ENCODE peak calls at places on chromosomes 16 and 17, in four cellular contexts. X is SK-N-SH, M is HAP-1, I is ovary. O is an unnamed sample.

GRCh38 chr16:50284131-50284911 is 18.0 kb downstream of the ADCY7 start:
- DNase-seq in M (no peak), X (peak; percentile 82), I (no peak), O (no peak)

GRCh38 chr17:29577778-29578211 is 9.3 kb downstream of the TP53I13 start:
- DNase-seq in X (no peak), I (peak; percentile 41), M (no peak), O (peak; percentile 58)

GRCh38 chr17:69908599-69909368 is 166.2 kb upstream of the KCNJ16 start:
- DNase-seq in X (no peak), I (no peak), M (no peak), O (no peak)

GRCh38 chr17:51118330-51119195 is 2.1 kb downstream of the SPAG9 start:
- DNase-seq in I (no peak), X (peak; percentile 25), M (no peak), O (no peak)

GRCh38 chr16:11916524-11917285 is 949 bp upstream of the GSPT1 start:
- DNase-seq in I (no peak), X (no peak), M (no peak), O (peak; percentile 29)

GRCh38 chr17:27860971-27861669 is 32.0 kb downstream of the LYRM9 start:
- DNase-seq in I (no peak), M (no peak), X (no peak), O (no peak)

GRCh38 chr16:17768257-17768656 is 297.5 kb upstream of the XYLT1 start:
- DNase-seq in X (no peak), I (no peak), M (no peak), O (no peak)

GRCh38 chr17:78226752-78227454 is 4.5 kb upstream of the TMEM235 start:
- DNase-seq in M (no peak), X (no peak), I (no peak), O (peak; percentile 68)

GRCh38 chr17:68035131-68035522 is 408 bp upstream of the KPNA2 start:
- DNase-seq in I (peak; percentile 88), X (no peak), M (peak; percentile 93), O (no peak)

GRCh38 chr16:67174706-67175231 is 4.4 kb downstream of the NOL3 start:
- DNase-seq in M (no peak), X (peak; percentile 46), I (peak; percentile 32), O (peak; percentile 68)

GRCh38 chr16:67170168-67170947 is at the start of gene NOL3:
- DNase-seq in M (peak; percentile 93), X (peak; percentile 93), I (peak; percentile 88), O (peak; percentile 96)

GRCh38 chr16:67170948-67171649 is 761 bp downstream of the NOL3 start:
- DNase-seq in I (no peak), X (no peak), M (no peak), O (no peak)

GRCh38 chr16:67173808-67174705 is 3.7 kb downstream of the NOL3 start:
- DNase-seq in X (peak; percentile 90), M (peak; percentile 64), I (peak; percentile 73), O (peak; percentile 92)

GRCh38 chr16:67173323-67173722 is 3.0 kb downstream of the NOL3 start:
- DNase-seq in M (no peak), X (no peak), I (no peak), O (no peak)
- H3K4me3 ChIP-seq in M (peak overlapping the region; percentile 34), X (peak overlapping the region; percentile 60), I (no peak overlapping the region), O (peak overlapping the region; percentile 44)

DNA sequence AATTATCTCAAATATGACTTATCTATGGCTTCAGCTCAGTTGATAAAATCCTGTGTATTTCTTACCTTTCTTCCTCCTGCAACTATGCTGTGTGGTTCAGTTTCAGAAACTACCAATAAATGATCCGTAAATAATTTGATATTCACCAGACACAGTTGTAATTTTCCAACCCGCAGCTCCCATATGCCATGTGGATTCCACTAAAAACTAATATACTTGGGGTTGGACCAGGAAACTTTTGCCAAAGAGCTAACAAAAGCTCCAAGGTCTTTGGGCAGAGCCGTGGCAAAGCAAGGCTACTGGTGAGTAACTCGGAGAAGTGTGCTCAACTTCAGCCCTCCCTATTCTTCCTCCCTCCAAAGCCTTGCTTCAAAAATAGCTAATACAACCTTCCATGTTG is 2.3 kb upstream of the CHST6 start:
- DNase-seq in X (no peak), M (no peak), I (no peak), O (no peak)
- H3K27me3 ChIP-seq in X (no peaks in the 10 kb centered on the region), M (no peaks in the 10 kb centered on the region), I (no peaks in the 10 kb centered on the region), O (peaks cover 7% of the 10 kb centered on the region)

DNA sequence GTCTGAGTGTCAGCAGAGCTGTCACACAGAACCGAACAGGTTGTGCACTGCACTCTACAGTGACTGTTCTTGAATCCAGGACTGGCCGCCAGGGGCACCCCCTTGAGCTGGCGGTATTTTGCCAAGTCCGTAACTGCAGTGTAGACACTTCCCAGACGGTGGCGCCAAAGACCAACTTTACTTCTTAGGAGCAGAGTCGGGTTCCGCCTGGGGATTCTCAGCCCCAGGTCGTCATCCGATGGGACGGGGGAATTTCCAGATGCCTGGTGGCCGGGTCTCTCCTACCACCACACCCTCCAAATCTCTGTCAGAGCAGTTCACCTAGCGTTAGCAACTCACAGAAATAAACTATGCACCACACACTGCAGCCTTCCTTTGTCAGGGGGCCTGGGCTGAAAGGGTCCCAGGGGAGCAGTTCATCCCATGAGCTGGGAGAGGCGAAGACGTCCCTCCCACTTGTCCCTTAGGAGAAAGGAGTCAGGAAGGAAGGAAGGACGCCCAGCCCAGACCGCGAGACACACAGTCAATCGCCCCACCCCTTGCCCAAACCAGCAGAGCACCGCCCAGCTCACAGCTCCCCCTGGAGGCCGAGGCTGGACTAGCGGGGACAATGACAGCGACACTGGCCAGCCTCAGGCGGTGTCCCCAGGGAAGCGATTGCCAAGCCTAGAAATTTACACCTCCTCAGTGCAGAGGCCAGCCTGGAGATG is 7.4 kb upstream of the RIPOR1 start:
- DNase-seq in M (peak; percentile 94), I (peak; percentile 90), X (peak; percentile 89), O (peak; percentile 94)
- H3K4me3 ChIP-seq in M (peak overlapping the region; percentile 28), I (peak overlapping the region; percentile 42), X (peak overlapping the region; percentile 73), O (peak overlapping the region; percentile 46)

GRCh38 chr16:4474192-4474961 is at the start of gene NMRAL1:
- DNase-seq in X (peak; percentile 96), I (peak; percentile 93), M (peak; percentile 93), O (peak; percentile 97)

GRCh38 chr16:4467916-4468315 is 6.5 kb downstream of the NMRAL1 start:
- DNase-seq in I (no peak), X (no peak), M (no peak), O (no peak)

GRCh38 chr16:4472880-4473279 is 1.5 kb downstream of the NMRAL1 start:
- DNase-seq in I (no peak), X (no peak), M (no peak), O (no peak)

GRCh38 chr16:4468972-4469371 is 5.5 kb downstream of the NMRAL1 start:
- DNase-seq in M (no peak), I (no peak), X (no peak), O (no peak)

DNA sequence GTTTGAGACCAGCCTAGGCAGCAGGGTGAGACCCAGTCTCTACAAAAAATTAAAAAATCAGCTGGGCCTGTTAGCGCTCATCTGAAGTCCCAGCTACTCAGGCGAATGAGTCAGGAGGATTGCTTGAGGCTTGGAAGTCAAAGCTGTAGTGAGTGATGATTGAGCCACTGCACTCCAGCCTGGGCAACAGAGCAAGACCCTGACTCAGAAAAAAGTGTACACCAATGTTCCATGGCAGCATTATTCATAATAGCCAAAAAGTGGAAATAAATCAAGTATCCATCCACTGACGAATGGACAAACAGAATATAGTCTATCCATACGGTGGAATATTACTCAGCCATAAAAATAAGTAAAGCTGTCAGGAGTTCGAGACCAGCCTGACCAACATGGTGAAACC is 2.6 kb downstream of the NMRAL1 start:
- DNase-seq in I (no peak), M (no peak), X (no peak), O (no peak)
- H3K27me3 ChIP-seq in I (no peaks in the 10 kb centered on the region), M (no peaks in the 10 kb centered on the region), X (no peaks in the 10 kb centered on the region), O (peaks cover 5% of the 10 kb centered on the region)

GRCh38 chr17:7023576-7024401 is 939 bp downstream of the BCL6B start:
- DNase-seq in I (peak; percentile 75), X (peak; percentile 95), M (no peak), O (peak; percentile 99)
- H3K4me3 ChIP-seq in I (no peak overlapping the region), X (no peak overlapping the region), M (no peak overlapping the region), O (peak overlapping the region; percentile 74)

DNA sequence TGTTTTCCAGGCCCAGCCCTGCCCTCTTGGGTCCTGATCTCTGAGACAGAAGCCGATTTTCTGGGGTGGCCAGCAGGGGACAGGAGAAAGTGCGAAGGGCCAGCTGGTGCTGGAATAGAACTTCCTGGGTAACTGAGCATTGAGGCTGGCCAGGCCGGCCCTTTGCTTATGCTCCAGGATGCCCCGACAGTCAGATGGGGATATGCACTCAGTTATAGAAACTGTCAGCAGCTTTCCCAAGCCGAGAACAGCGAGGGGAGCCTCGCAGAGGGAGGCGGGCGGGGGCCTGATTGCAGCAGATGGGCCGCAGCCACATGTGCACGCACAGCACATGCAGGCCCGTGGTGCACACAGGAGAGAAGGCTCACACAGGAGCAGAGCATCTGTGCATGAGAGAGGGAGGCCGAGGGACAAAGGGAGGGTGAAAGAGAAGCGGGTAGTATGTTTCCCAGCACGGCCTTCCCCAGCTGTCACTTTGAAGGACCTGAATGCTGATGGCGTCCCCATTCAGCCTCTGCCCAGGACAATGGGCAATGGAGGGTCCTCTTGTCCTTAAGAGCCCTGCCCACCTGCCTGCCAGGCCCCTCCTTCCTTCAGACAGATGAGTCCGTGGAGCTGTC is 565 bp downstream of the BTBD17 start:
- DNase-seq in I (no peak), X (no peak), M (no peak), O (no peak)
- H3K27me3 ChIP-seq in I (no peaks in the 10 kb centered on the region), X (no peaks in the 10 kb centered on the region), M (peaks cover 18% of the 10 kb centered on the region), O (peaks cover 7% of the 10 kb centered on the region)

GRCh38 chr17:77128895-77129567 is 11.7 kb upstream of the SEC14L1 start:
- DNase-seq in I (no peak), X (no peak), M (no peak), O (no peak)
- H3K4me3 ChIP-seq in I (no peak overlapping the region), X (no peak overlapping the region), M (no peak overlapping the region), O (no peak overlapping the region)

GRCh38 chr16:978403-978802 is 3.2 kb upstream of the SOX8 start:
- DNase-seq in X (peak; percentile 33), M (no peak), I (no peak), O (no peak)

GRCh38 chr16:980595-980854 is 1.0 kb upstream of the SOX8 start:
- DNase-seq in X (peak; percentile 37), M (no peak), I (no peak), O (no peak)

GRCh38 chr16:981695-982151 is at the start of gene SOX8:
- DNase-seq in X (peak; percentile 51), M (peak; percentile 46), I (no peak), O (no peak)

GRCh38 chr16:979106-979505 is 2.5 kb upstream of the SOX8 start:
- DNase-seq in X (no peak), M (no peak), I (no peak), O (no peak)

DNA sequence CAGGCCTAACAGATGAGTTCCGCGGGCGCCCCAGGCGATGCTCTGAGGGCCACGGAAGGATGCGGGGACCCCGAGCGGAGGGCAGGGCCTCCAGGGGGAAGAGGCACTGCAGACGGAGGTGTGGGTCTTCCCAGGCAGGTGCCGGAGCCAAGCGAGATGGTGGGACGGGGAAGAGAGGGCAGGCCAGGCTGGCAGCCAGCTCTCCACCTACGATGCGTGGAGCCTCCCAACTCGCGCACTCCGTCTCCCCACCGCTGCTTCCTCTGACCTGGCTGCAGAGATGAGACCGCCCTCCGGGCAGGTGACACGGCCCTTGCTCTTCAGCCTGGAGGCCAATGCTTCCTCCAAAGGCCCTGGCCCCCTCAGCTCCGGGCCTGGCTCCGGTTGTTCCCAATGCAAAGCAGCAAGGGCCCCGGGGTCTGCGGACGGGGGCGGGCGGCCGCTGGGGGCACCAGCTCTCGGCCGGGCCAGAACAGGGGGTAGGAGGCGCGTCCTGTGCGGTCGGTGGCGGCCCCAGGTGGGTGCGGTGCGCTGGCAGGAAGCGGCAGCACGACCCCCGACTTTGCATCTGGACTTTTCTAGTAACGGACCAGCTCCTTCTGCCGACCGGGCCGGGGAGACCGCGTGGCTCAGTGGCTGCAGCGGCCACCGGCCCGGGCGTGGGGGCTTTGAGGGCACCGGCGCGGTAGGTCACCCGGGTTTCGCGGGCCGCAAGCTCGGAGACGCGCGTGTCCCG is 1.5 kb upstream of the SOX8 start:
- DNase-seq in X (peak; percentile 48), I (no peak), M (no peak), O (peak; percentile 91)
- H3K27me3 ChIP-seq in X (peaks cover 90% of the 10 kb centered on the region), I (peaks cover 16% of the 10 kb centered on the region), M (peaks cover 2% of the 10 kb centered on the region), O (peaks cover 36% of the 10 kb centered on the region)

O was measured in H7.